ENCODE peak calls at places on chromosomes 16 and 17, in nine cellular contexts. M is NCI-H524; W is HT1080; C is breast epithelium; S is nephron progenitor cell; J is NCI-H1092 treated with DMSO at 0.1 percent for 48 hours; T is posterior vena cava; A is stimulated activated CD4-positive, alpha-beta T cell treated with anti-CD3 and anti-CD28 coated beads, Interleukin-15, amount 100 ng/mL, for 48 hours; X is astrocyte of the cerebellum. L is an unnamed sample.

GRCh38 chr16:30142672-30143346 is 19.8 kb upstream of the MAPK3 start:
- DNase-seq in A (no peak), C (no peak), M (peak; percentile 48), X (no peak), W (no peak), J (no peak), S (no peak), T (no peak), L (no peak)

GRCh38 chr17:373616-374225 is 21.1 kb upstream of the RPH3AL start:
- DNase-seq in A (no peak), T (peak; percentile 84), C (no peak), J (no peak), W (no peak), X (no peak), M (no peak), S (no peak), L (no peak)

GRCh38 chr17:8707591-8708453 is 36.8 kb downstream of the CCDC42 start:
- DNase-seq in S (no peak), X (no peak), C (no peak), W (no peak), J (no peak), M (peak; percentile 6), T (peak; percentile 64), A (no peak), L (peak; percentile 49)

GRCh38 chr17:81388612-81389367 is 6.5 kb upstream of the BAHCC1 start:
- DNase-seq in J (no peak), S (no peak), W (no peak), M (peak; percentile 55), A (no peak), T (no peak), C (no peak), X (no peak), L (no peak)

GRCh38 chr17:73800893-73801292 is 156.6 kb upstream of the SDK2 start:
- DNase-seq in W (no peak), A (no peak), C (no peak), X (no peak), M (no peak), T (no peak), S (no peak), J (peak; percentile 79), L (no peak)

GRCh38 chr17:61002316-61002736 is 324.7 kb downstream of the BCAS3 start:
- DNase-seq in M (peak; percentile 71), W (peak; percentile 6), X (peak; percentile 44), A (no peak), J (peak; percentile 59), S (no peak), C (no peak), T (no peak), L (no peak)

GRCh38 chr17:17504341-17505140 is 8.3 kb upstream of the RASD1 start:
- DNase-seq in S (no peak), X (no peak), C (no peak), W (no peak), A (no peak), T (no peak), M (no peak), J (no peak), L (no peak)

GRCh38 chr17:45584092-45585036 is 93.8 kb upstream of the PLEKHM1 start:
- DNase-seq in S (peak; percentile 70), A (peak; percentile 58), C (peak; percentile 76), T (peak; percentile 91), M (no peak), J (no peak), X (no peak), W (peak; percentile 76), L (no peak)

GRCh38 chr16:84183572-84183875 is 3.3 kb downstream of the TAF1C start:
- DNase-seq in S (no peak), C (no peak), W (no peak), M (no peak), T (no peak), J (no peak), X (no peak), A (no peak), L (no peak)

GRCh38 chr17:41413982-41414381 is 10.4 kb downstream of the KRT37 start:
- DNase-seq in T (no peak), C (no peak), S (no peak), W (no peak), J (no peak), A (no peak), X (no peak), M (no peak), L (no peak)

GRCh38 chr17:51805765-51806164 is 352.7 kb downstream of the CA10 start:
- DNase-seq in C (no peak), M (no peak), A (no peak), X (no peak), W (no peak), S (no peak), T (no peak), J (peak; percentile 90), L (no peak)

GRCh38 chr17:57849874-57850754 is at the start of gene MRPS23:
- DNase-seq in S (peak; percentile 94), J (peak; percentile 98), X (peak; percentile 98), A (peak; percentile 95), W (peak; percentile 98), M (peak; percentile 100), T (peak; percentile 99), C (peak; percentile 98), L (peak; percentile 98)

GRCh38 chr17:49439673-49440571 is 25.2 kb upstream of the PHB1 start:
- DNase-seq in A (no peak), X (no peak), S (no peak), C (peak; percentile 72), J (no peak), M (no peak), W (peak; percentile 49), T (no peak), L (no peak)

GRCh38 chr16:10040136-10041080 is 141.8 kb downstream of the GRIN2A start:
- DNase-seq in C (no peak), X (no peak), M (peak; percentile 36), S (peak; percentile 38), A (no peak), J (no peak), W (no peak), T (no peak), L (no peak)

L was measured in CMK.